ENCODE peak calls at places on chromosomes 7 and 10, in four cellular contexts. B is small intestine, Y is stomach, K is OCI-LY7. V is an unnamed sample.

GRCh38 chr10:131170042-131170983 is 141.2 kb downstream of the TCERG1L start:
- DNase-seq in Y (peak; percentile 23), K (no peak), B (no peak), V (peak; percentile 8)

GRCh38 chr10:89670926-89671325 is 25.9 kb upstream of the PANK1 start:
- DNase-seq in Y (no peak), B (no peak), K (no peak), V (no peak)

GRCh38 chr10:69089638-69090599 is 2.0 kb downstream of the SRGN start:
- DNase-seq in K (no peak), B (peak; percentile 42), Y (peak; percentile 51), V (no peak)

GRCh38 chr10:130927157-130927556 is 384.4 kb downstream of the TCERG1L start:
- DNase-seq in K (no peak), B (no peak), Y (no peak), V (no peak)

GRCh38 chr7:88401009-88401623 is 94.4 kb upstream of the STEAP4 start:
- DNase-seq in Y (no peak), K (peak; percentile 21), B (peak; percentile 12), V (no peak)

GRCh38 chr10:11782793-11783557 is 40.2 kb upstream of the PROSER2 start:
- DNase-seq in B (peak; percentile 42), K (peak; percentile 75), Y (no peak), V (no peak)

GRCh38 chr10:43265799-43266721 is 805 bp downstream of the RASGEF1A start:
- DNase-seq in K (no peak), Y (peak; percentile 40), B (no peak), V (peak; percentile 65)

GRCh38 chr10:100021322-100021721 is 11.6 kb upstream of the DNMBP start:
- DNase-seq in Y (no peak), B (no peak), K (peak; percentile 83), V (no peak)

GRCh38 chr7:620052-620451 is 100.4 kb upstream of the PDGFA start:
- DNase-seq in Y (no peak), B (peak; percentile 56), K (no peak), V (no peak)

GRCh38 chr10:89134963-89135362 is 72.2 kb downstream of the CH25H start:
- DNase-seq in Y (no peak), K (no peak), B (no peak), V (no peak)

GRCh38 chr10:25047902-25048301 is 31.5 kb downstream of the THNSL1 start:
- DNase-seq in K (no peak), Y (no peak), B (no peak), V (no peak)

GRCh38 chr7:32039000-32039756 is 31.0 kb downstream of the PDE1C start:
- DNase-seq in K (no peak), B (no peak), Y (no peak), V (no peak)

GRCh38 chr10:15223174-15223573 is 54.7 kb upstream of the NMT2 start:
- DNase-seq in B (no peak), K (no peak), Y (no peak), V (no peak)

GRCh38 chr10:45495438-45496152 is 121.6 kb downstream of the ALOX5 start:
- DNase-seq in K (peak; percentile 8), B (peak; percentile 19), Y (no peak), V (no peak)

GRCh38 chr7:10706875-10707493 is 266.7 kb upstream of the PHF14 start:
- DNase-seq in Y (no peak), B (no peak), K (peak; percentile 80), V (no peak)

GRCh38 chr7:24752073-24752800 is 5.0 kb downstream of the GSDME start:
- DNase-seq in B (no peak), K (no peak), Y (no peak), V (no peak)

GRCh38 chr7:127644484-127644883 is 7.5 kb upstream of the SND1 start:
- DNase-seq in K (no peak), B (no peak), Y (no peak), V (no peak)

GRCh38 chr7:82382276-82382675 is 61.3 kb downstream of the CACNA2D1 start:
- DNase-seq in Y (no peak), B (no peak), K (no peak), V (peak; percentile 44)

GRCh38 chr7:87604264-87604663 is 3.6 kb upstream of the ABCB1 start:
- DNase-seq in K (no peak), B (peak; percentile 75), Y (no peak), V (no peak)

GRCh38 chr10:71802235-71802634 is 28.9 kb upstream of the VSIR start:
- DNase-seq in K (no peak), B (no peak), Y (no peak), V (no peak)

GRCh38 chr10:123998197-123999141 is 94.9 kb downstream of the CHST15 start:
- DNase-seq in K (no peak), B (no peak), Y (no peak), V (no peak)

GRCh38 chr10:13961096-13961495 is 369.6 kb downstream of the FRMD4A start:
- DNase-seq in Y (no peak), B (no peak), K (no peak), V (no peak)

DNA sequence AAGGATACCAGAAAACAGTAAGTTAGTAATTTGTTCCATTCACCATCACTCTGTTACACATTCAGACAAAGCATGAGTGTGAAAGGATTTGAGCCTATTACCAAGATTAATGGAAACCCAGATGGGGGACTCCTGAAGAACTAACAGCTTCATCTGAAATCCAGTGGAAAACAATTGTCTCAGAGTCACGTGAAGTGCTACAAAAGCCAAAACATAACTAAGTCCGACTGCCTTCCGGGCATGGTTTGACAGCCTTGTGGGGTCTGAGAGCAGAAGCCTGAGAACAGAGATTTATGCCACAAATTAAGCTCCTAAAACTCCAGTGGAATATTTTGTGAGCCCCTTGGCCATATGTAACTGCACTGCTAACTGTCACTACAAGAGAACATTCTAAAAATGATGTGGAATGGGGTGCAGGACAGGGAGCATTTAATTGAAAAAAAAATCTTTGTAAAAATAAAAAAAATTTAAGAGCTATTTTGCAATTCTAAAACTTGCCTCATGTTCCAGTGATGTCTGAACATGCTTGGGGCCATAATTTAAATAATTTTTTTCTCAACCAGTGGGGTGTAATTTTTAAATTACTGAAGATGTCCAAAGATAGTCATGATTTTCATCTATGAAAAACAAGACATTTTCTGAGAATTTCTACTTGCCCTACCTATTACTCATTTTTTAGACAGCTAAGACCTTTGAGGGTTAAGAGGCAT is 555.1 kb downstream of the INHBA start:
- DNase-seq in K (no peak), B (no peak), Y (no peak), V (no peak)
- H3K27ac ChIP-seq in K (no peak overlapping the region), B (no peak overlapping the region), Y (no peak overlapping the region), V (no peak overlapping the region)

DNA sequence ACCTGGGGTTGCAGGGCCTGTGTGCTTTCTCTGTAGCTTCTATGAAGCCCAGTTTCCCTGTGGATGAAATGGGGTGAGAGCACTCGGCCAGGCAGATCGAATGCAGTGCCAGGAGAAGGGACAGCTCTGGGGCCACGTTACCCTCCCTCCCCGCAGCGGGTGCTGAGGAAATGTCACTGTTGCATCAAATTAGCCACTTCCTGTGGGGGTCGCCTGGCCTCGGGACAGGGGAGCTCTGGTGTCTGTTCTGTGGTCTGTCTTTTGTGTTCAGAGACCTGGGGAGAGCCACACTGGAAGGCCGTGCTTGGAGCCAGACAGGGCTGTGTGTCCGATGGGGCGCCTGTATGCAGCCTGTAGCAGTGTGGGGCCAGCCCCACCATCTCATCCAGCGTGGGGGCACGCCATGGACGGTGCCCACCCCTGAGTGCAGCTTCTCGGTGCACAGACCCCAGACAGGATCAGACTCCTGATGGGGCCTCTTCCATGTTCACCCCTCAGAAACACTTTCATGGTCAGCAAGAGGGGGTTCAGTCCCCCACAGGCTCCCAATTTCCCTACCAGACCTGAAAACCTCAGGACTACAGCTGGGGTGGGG is 13.6 kb downstream of the TTYH3 start:
- DNase-seq in K (peak; percentile 89), Y (no peak), B (peak; percentile 48), V (peak; percentile 67)
- H3K27ac ChIP-seq in K (peak overlapping the region; percentile 90), Y (peak overlapping the region; percentile 23), B (no peak overlapping the region), V (no peak overlapping the region)

GRCh38 chr10:98106531-98106930 is 27.9 kb upstream of the R3HCC1L start:
- DNase-seq in Y (no peak), B (no peak), K (no peak), V (no peak)
- H3K27ac ChIP-seq in Y (no peak overlapping the region), B (no peak overlapping the region), K (no peak overlapping the region), V (no peak overlapping the region)

GRCh38 chr7:2637505-2638223 is 5.9 kb downstream of the TTYH3 start:
- DNase-seq in K (peak; percentile 71), Y (no peak), B (no peak), V (no peak)

GRCh38 chr7:2637066-2637471 is 5.3 kb downstream of the TTYH3 start:
- DNase-seq in B (no peak), Y (no peak), K (no peak), V (no peak)

GRCh38 chr7:2635148-2635668 is 3.4 kb downstream of the TTYH3 start:
- DNase-seq in Y (no peak), B (no peak), K (no peak), V (no peak)

GRCh38 chr7:2634265-2635145 is 2.7 kb downstream of the TTYH3 start:
- DNase-seq in B (no peak), Y (no peak), K (no peak), V (no peak)

GRCh38 chr7:2635810-2636701 is 4.3 kb downstream of the TTYH3 start:
- DNase-seq in B (peak; percentile 55), K (no peak), Y (no peak), V (no peak)
- H3K27ac ChIP-seq in B (peak overlapping the region; percentile 57), K (no peak overlapping the region), Y (peak overlapping the region; percentile 61), V (no peak overlapping the region)

DNA sequence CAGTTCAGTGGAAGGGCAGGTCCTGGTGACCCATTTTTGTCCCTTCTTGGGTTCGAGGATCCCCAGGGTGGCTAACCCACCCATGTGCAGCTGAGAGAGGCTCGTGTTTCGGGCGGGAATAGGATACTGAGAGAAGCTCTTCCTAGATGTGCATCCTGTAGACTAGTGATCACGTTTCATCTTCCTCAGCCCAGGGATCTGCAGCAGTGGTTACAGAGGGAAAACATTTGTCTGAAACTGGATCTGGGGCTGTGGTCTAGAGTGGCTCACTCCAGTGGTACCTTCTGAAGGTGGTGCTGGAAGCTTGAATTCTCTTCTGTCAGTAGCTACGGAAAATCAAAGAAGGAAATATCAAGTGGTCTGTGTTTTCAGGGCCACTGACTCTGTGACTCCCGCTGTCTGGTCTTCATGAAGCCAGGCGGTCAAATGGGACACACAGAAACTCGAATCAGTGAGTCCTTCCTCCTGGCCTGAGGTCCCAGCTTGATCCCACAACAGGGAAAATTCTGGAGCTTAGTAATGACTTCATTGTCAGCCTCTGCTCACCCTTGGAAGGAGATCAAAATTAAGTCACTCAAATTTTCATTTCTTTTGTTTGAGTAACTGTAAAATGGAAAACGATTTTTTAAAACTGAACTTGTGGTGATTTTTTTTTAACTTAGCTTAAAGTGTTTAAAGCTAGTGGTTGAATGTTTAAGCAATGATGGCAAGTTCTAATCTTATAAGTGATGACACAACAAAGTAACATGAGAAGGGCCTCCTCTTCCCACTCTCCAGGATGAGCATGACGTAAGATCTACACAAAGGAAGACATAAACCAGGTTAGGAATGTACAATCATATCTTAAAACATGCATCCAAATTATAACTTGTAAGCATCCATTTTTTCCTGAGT is 469.3 kb upstream of the KLF6 start:
- DNase-seq in K (no peak), Y (no peak), B (no peak), V (no peak)
- H3K27ac ChIP-seq in K (no peak overlapping the region), Y (peak overlapping the region; percentile 8), B (no peak overlapping the region), V (no peak overlapping the region)

DNA sequence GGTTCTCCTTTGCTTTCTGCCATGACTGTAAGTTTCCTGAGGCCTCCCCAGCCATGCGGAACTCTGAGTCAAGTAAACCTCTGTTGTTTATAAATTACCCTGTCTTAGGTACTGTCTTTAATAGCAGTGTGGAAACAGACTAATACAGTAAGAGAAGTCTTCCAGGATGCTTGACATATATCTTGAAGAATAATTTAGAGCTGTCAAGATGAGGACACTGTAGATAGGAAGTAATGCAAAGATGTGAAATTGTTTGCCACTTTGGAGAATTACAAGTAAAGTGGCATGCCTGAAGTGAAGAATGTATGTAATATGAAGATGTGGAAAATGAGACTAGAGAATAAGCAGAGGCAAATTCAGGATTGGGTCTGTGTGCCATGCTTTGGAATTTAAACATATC is 2.9 kb upstream of the CADPS2 start:
- DNase-seq in K (no peak), Y (no peak), B (no peak), V (no peak)
- H3K27ac ChIP-seq in K (no peak overlapping the region), Y (no peak overlapping the region), B (no peak overlapping the region), V (no peak overlapping the region)

GRCh38 chr7:120856198-120856597 is 1.7 kb downstream of the TSPAN12 start:
- DNase-seq in K (no peak), B (peak; percentile 37), Y (no peak), V (no peak)
- H3K27ac ChIP-seq in K (no peak overlapping the region), B (no peak overlapping the region), Y (peak overlapping the region; percentile 88), V (no peak overlapping the region)